ENCODE peak calls at places on chromosomes 11 and 22, in ten cellular contexts. One of them, this sample, is unnamed.

GRCh38 chr11:38538866-38539651 is 1941.0 kb upstream of the RAG2 start:
- DNase-seq in coronary artery: no peak
- DNase-seq in adrenal gland: no peak
- DNase-seq in A549: no peak
- DNase-seq in H7: no peak
- DNase-seq in HFF-Myc: no peak
- DNase-seq in CD4-positive, alpha-beta memory T cell: no peak
- DNase-seq in Caco-2: peak
- DNase-seq in kidney epithelial cell: no peak
- DNase-seq in kidney: no peak
- DNase-seq in this sample: no peak

GRCh38 chr11:70247710-70248072 is 22.8 kb upstream of the PPFIA1 start:
- DNase-seq in CD4-positive, alpha-beta memory T cell: no peak
- DNase-seq in A549: no peak
- DNase-seq in kidney epithelial cell: no peak
- DNase-seq in coronary artery: no peak
- DNase-seq in kidney: no peak
- DNase-seq in H7: no peak
- DNase-seq in adrenal gland: peak
- DNase-seq in Caco-2: no peak
- DNase-seq in HFF-Myc: no peak
- DNase-seq in this sample: no peak

GRCh38 chr22:47686594-47687363 is 924.3 kb downstream of the TBC1D22A start:
- DNase-seq in CD4-positive, alpha-beta memory T cell: no peak
- DNase-seq in adrenal gland: peak
- DNase-seq in A549: no peak
- DNase-seq in coronary artery: no peak
- DNase-seq in kidney epithelial cell: no peak
- DNase-seq in kidney: no peak
- DNase-seq in Caco-2: no peak
- DNase-seq in HFF-Myc: no peak
- DNase-seq in H7: no peak
- DNase-seq in this sample: no peak

GRCh38 chr11:2750101-2750509 is 50.3 kb upstream of the KCNQ1OT1 start:
- DNase-seq in H7: no peak
- DNase-seq in A549: no peak
- DNase-seq in adrenal gland: no peak
- DNase-seq in kidney: peak
- DNase-seq in Caco-2: no peak
- DNase-seq in CD4-positive, alpha-beta memory T cell: no peak
- DNase-seq in coronary artery: no peak
- DNase-seq in kidney epithelial cell: no peak
- DNase-seq in HFF-Myc: no peak
- DNase-seq in this sample: no peak

GRCh38 chr11:104370478-104370877 is 206.5 kb upstream of the PDGFD start:
- DNase-seq in coronary artery: no peak
- DNase-seq in kidney epithelial cell: no peak
- DNase-seq in adrenal gland: no peak
- DNase-seq in kidney: no peak
- DNase-seq in H7: no peak
- DNase-seq in CD4-positive, alpha-beta memory T cell: no peak
- DNase-seq in Caco-2: no peak
- DNase-seq in HFF-Myc: no peak
- DNase-seq in A549: no peak
- DNase-seq in this sample: no peak

GRCh38 chr11:129894281-129895125 is 875 bp downstream of the NFRKB start:
- DNase-seq in CD4-positive, alpha-beta memory T cell: peak
- DNase-seq in HFF-Myc: no peak
- DNase-seq in H7: no peak
- DNase-seq in coronary artery: no peak
- DNase-seq in adrenal gland: no peak
- DNase-seq in kidney epithelial cell: no peak
- DNase-seq in A549: no peak
- DNase-seq in Caco-2: no peak
- DNase-seq in kidney: no peak
- DNase-seq in this sample: no peak

GRCh38 chr11:64285885-64286800 is 495 bp downstream of the GPR137 start:
- DNase-seq in coronary artery: no peak
- DNase-seq in A549: peak
- DNase-seq in Caco-2: peak
- DNase-seq in CD4-positive, alpha-beta memory T cell: no peak
- DNase-seq in adrenal gland: peak
- DNase-seq in HFF-Myc: no peak
- DNase-seq in kidney epithelial cell: no peak
- DNase-seq in H7: peak
- DNase-seq in kidney: peak
- DNase-seq in this sample: peak

GRCh38 chr11:34564406-34564805 is 50.8 kb upstream of the ELF5 start:
- DNase-seq in kidney epithelial cell: peak
- DNase-seq in Caco-2: peak
- DNase-seq in adrenal gland: no peak
- DNase-seq in kidney: no peak
- DNase-seq in CD4-positive, alpha-beta memory T cell: no peak
- DNase-seq in A549: no peak
- DNase-seq in HFF-Myc: no peak
- DNase-seq in coronary artery: no peak
- DNase-seq in H7: no peak
- DNase-seq in this sample: no peak

GRCh38 chr22:36377022-36377631 is 10.6 kb downstream of the MYH9 start:
- DNase-seq in Caco-2: no peak
- DNase-seq in H7: no peak
- DNase-seq in HFF-Myc: no peak
- DNase-seq in A549: no peak
- DNase-seq in kidney epithelial cell: no peak
- DNase-seq in CD4-positive, alpha-beta memory T cell: peak
- DNase-seq in adrenal gland: no peak
- DNase-seq in kidney: no peak
- DNase-seq in coronary artery: no peak
- DNase-seq in this sample: no peak

GRCh38 chr22:36383110-36383581 is 4.6 kb downstream of the MYH9 start:
- DNase-seq in CD4-positive, alpha-beta memory T cell: peak
- DNase-seq in coronary artery: no peak
- DNase-seq in adrenal gland: no peak
- DNase-seq in HFF-Myc: peak
- DNase-seq in A549: no peak
- DNase-seq in kidney: no peak
- DNase-seq in Caco-2: no peak
- DNase-seq in kidney epithelial cell: peak
- DNase-seq in H7: no peak
- DNase-seq in this sample: no peak

GRCh38 chr22:36378080-36378788 is 9.5 kb downstream of the MYH9 start:
- DNase-seq in coronary artery: no peak
- DNase-seq in kidney epithelial cell: no peak
- DNase-seq in CD4-positive, alpha-beta memory T cell: no peak
- DNase-seq in H7: no peak
- DNase-seq in Caco-2: no peak
- DNase-seq in HFF-Myc: no peak
- DNase-seq in A549: no peak
- DNase-seq in kidney: no peak
- DNase-seq in adrenal gland: no peak
- DNase-seq in this sample: no peak

GRCh38 chr22:36381513-36382079 is 6.2 kb downstream of the MYH9 start:
- DNase-seq in adrenal gland: no peak
- DNase-seq in A549: no peak
- DNase-seq in kidney epithelial cell: no peak
- DNase-seq in H7: no peak
- DNase-seq in CD4-positive, alpha-beta memory T cell: no peak
- DNase-seq in kidney: no peak
- DNase-seq in coronary artery: no peak
- DNase-seq in Caco-2: no peak
- DNase-seq in HFF-Myc: no peak
- DNase-seq in this sample: no peak

DNA sequence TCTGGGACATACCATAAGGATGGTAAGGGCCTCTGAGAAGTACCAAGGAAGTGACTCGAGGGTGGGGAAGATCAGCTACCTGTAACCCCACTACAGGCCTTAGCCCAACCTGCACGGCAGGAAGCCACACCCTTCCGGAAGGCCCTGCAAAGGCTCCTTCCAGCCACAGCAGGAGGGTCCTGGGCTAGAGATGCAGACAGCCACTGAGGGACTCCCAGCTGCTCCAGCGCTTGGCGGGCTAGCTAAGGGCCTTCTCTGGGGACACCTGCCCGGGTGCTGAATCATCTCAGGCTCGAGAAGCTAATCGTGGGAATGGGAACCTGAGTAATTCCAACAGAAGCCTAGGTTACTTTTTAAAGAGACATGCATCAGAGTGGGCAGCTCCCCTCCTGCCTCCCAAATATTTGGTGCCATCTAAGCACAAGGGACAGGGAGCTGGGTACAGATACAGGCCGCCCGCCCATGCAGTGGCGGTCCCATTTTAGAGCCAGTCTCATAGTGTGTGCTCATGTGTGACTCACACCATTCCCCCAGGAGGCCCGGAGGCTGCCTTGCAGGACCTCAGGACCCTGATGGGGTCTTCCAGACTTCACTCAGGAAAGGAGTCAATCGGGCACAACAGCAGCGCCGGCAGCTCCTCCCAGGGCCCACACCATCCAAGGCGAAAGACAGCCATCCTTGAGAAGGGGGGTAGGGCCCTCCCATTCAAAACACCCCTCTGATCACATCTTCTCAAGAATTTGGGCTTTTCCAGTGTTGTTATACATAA is 8.0 kb downstream of the MYH9 start:
- DNase-seq in coronary artery: no peak
- DNase-seq in HFF-Myc: no peak
- DNase-seq in kidney: no peak
- DNase-seq in kidney epithelial cell: no peak
- DNase-seq in Caco-2: no peak
- DNase-seq in A549: no peak
- DNase-seq in CD4-positive, alpha-beta memory T cell: peak
- DNase-seq in H7: peak
- DNase-seq in adrenal gland: no peak
- DNase-seq in this sample: no peak
- H3K4me3 ChIP-seq in coronary artery: peak
- H3K4me3 ChIP-seq in HFF-Myc: no peak
- H3K4me3 ChIP-seq in kidney: no peak
- H3K4me3 ChIP-seq in kidney epithelial cell: no peak
- H3K4me3 ChIP-seq in Caco-2: no peak
- H3K4me3 ChIP-seq in A549: no peak
- H3K4me3 ChIP-seq in CD4-positive, alpha-beta memory T cell: peak
- H3K4me3 ChIP-seq in H7: no peak
- H3K4me3 ChIP-seq in adrenal gland: no peak
- H3K4me3 ChIP-seq in this sample: no peak

DNA sequence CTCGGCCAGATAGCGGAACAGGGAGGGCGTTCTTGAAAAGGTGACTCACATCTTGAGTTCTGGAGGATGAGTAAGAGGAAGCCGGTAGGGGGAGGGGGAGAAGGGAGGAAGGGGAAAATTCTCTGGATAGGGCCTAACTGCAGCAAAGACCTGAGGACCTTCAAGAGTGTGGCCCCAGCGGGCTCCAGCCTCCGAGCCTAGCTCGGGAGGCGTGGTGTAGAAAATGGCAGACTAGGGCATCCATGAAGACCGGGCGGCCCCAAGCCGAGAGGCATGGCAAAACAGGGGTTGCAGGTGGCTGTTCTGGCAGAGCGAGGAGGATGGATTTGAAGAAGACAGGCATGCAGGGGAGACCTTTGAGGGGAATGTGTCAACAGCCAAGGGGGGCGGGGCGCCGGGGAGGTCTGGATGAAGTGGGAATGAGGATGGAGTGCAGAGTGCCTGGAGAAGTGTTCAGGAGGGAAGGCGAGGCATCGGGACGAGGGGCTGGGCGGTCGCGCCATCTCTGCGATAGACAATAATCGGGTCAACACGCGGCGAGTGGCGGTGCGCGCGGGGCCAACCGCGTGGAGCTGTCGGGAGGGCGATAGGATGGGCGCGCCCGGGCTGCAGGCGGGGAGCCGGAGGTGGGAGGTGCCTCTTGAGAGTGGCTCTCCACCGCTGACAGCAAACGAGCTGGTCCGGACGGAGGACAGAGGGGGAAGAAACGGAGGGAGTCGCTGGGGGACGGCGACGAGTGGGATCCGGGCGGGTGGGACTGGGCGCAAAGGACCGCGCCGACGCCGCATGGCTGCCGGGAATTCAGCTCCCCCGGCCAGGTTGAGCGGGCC is 40.0 kb upstream of the CREB3L1 start:
- DNase-seq in kidney: peak
- DNase-seq in HFF-Myc: peak
- DNase-seq in Caco-2: peak
- DNase-seq in coronary artery: no peak
- DNase-seq in kidney epithelial cell: peak
- DNase-seq in H7: peak
- DNase-seq in A549: peak
- DNase-seq in adrenal gland: peak
- DNase-seq in CD4-positive, alpha-beta memory T cell: peak
- DNase-seq in this sample: peak
- H3K4me3 ChIP-seq in kidney: no peak
- H3K4me3 ChIP-seq in HFF-Myc: peak
- H3K4me3 ChIP-seq in Caco-2: peak
- H3K4me3 ChIP-seq in coronary artery: peak
- H3K4me3 ChIP-seq in kidney epithelial cell: peak
- H3K4me3 ChIP-seq in H7: peak
- H3K4me3 ChIP-seq in A549: peak
- H3K4me3 ChIP-seq in adrenal gland: peak
- H3K4me3 ChIP-seq in CD4-positive, alpha-beta memory T cell: peak
- H3K4me3 ChIP-seq in this sample: peak

GRCh38 chr22:23306926-23307325 is 126.6 kb downstream of the BCR start:
- DNase-seq in kidney: peak
- DNase-seq in adrenal gland: no peak
- DNase-seq in CD4-positive, alpha-beta memory T cell: no peak
- DNase-seq in H7: no peak
- DNase-seq in HFF-Myc: no peak
- DNase-seq in Caco-2: no peak
- DNase-seq in coronary artery: no peak
- DNase-seq in kidney epithelial cell: no peak
- DNase-seq in A549: no peak
- DNase-seq in this sample: no peak

GRCh38 chr22:23302171-23303002 is 122.1 kb downstream of the BCR start:
- DNase-seq in CD4-positive, alpha-beta memory T cell: no peak
- DNase-seq in kidney: peak
- DNase-seq in A549: no peak
- DNase-seq in HFF-Myc: no peak
- DNase-seq in kidney epithelial cell: no peak
- DNase-seq in adrenal gland: no peak
- DNase-seq in coronary artery: peak
- DNase-seq in H7: no peak
- DNase-seq in Caco-2: no peak
- DNase-seq in this sample: no peak

GRCh38 chr22:23305922-23306374 is 125.6 kb downstream of the BCR start:
- DNase-seq in A549: no peak
- DNase-seq in HFF-Myc: peak
- DNase-seq in kidney epithelial cell: no peak
- DNase-seq in H7: no peak
- DNase-seq in Caco-2: no peak
- DNase-seq in coronary artery: peak
- DNase-seq in CD4-positive, alpha-beta memory T cell: no peak
- DNase-seq in kidney: peak
- DNase-seq in adrenal gland: peak
- DNase-seq in this sample: no peak

GRCh38 chr22:23306438-23306921 is 126.2 kb downstream of the BCR start:
- DNase-seq in A549: no peak
- DNase-seq in kidney epithelial cell: no peak
- DNase-seq in coronary artery: peak
- DNase-seq in kidney: peak
- DNase-seq in H7: no peak
- DNase-seq in adrenal gland: peak
- DNase-seq in Caco-2: no peak
- DNase-seq in HFF-Myc: no peak
- DNase-seq in CD4-positive, alpha-beta memory T cell: no peak
- DNase-seq in this sample: no peak

GRCh38 chr22:23305321-23305910 is 125.1 kb downstream of the BCR start:
- DNase-seq in coronary artery: peak
- DNase-seq in HFF-Myc: no peak
- DNase-seq in kidney: peak
- DNase-seq in H7: no peak
- DNase-seq in kidney epithelial cell: no peak
- DNase-seq in CD4-positive, alpha-beta memory T cell: no peak
- DNase-seq in A549: no peak
- DNase-seq in Caco-2: no peak
- DNase-seq in adrenal gland: peak
- DNase-seq in this sample: no peak
- H3K4me3 ChIP-seq in coronary artery: peak
- H3K4me3 ChIP-seq in HFF-Myc: no peak
- H3K4me3 ChIP-seq in kidney: no peak
- H3K4me3 ChIP-seq in H7: no peak
- H3K4me3 ChIP-seq in kidney epithelial cell: no peak
- H3K4me3 ChIP-seq in CD4-positive, alpha-beta memory T cell: no peak
- H3K4me3 ChIP-seq in A549: no peak
- H3K4me3 ChIP-seq in Caco-2: no peak
- H3K4me3 ChIP-seq in adrenal gland: no peak
- H3K4me3 ChIP-seq in this sample: no peak

GRCh38 chr22:32203181-32204105 is 1.4 kb downstream of the RFPL2 start:
- DNase-seq in CD4-positive, alpha-beta memory T cell: no peak
- DNase-seq in kidney: no peak
- DNase-seq in adrenal gland: no peak
- DNase-seq in Caco-2: no peak
- DNase-seq in HFF-Myc: no peak
- DNase-seq in A549: peak
- DNase-seq in coronary artery: no peak
- DNase-seq in kidney epithelial cell: no peak
- DNase-seq in H7: peak
- DNase-seq in this sample: no peak

GRCh38 chr22:32205974-32206773 is 1.3 kb upstream of the RFPL2 start:
- DNase-seq in kidney epithelial cell: no peak
- DNase-seq in CD4-positive, alpha-beta memory T cell: no peak
- DNase-seq in Caco-2: no peak
- DNase-seq in kidney: no peak
- DNase-seq in coronary artery: no peak
- DNase-seq in A549: peak
- DNase-seq in H7: peak
- DNase-seq in adrenal gland: no peak
- DNase-seq in HFF-Myc: no peak
- DNase-seq in this sample: peak

GRCh38 chr22:32206774-32207758 is 2.2 kb upstream of the RFPL2 start:
- DNase-seq in HFF-Myc: no peak
- DNase-seq in adrenal gland: no peak
- DNase-seq in kidney epithelial cell: no peak
- DNase-seq in CD4-positive, alpha-beta memory T cell: peak
- DNase-seq in Caco-2: peak
- DNase-seq in coronary artery: no peak
- DNase-seq in kidney: no peak
- DNase-seq in A549: peak
- DNase-seq in H7: peak
- DNase-seq in this sample: peak

GRCh38 chr22:32204211-32204855 is 540 bp downstream of the RFPL2 start:
- DNase-seq in adrenal gland: no peak
- DNase-seq in CD4-positive, alpha-beta memory T cell: peak
- DNase-seq in Caco-2: peak
- DNase-seq in coronary artery: no peak
- DNase-seq in HFF-Myc: no peak
- DNase-seq in kidney epithelial cell: no peak
- DNase-seq in A549: peak
- DNase-seq in H7: peak
- DNase-seq in kidney: no peak
- DNase-seq in this sample: peak

GRCh38 chr22:32204856-32205722 is at the start of gene RFPL2:
- DNase-seq in A549: peak
- DNase-seq in Caco-2: peak
- DNase-seq in coronary artery: no peak
- DNase-seq in kidney: no peak
- DNase-seq in HFF-Myc: no peak
- DNase-seq in adrenal gland: no peak
- DNase-seq in H7: peak
- DNase-seq in CD4-positive, alpha-beta memory T cell: peak
- DNase-seq in kidney epithelial cell: no peak
- DNase-seq in this sample: peak
- H3K4me3 ChIP-seq in A549: peak
- H3K4me3 ChIP-seq in Caco-2: peak
- H3K4me3 ChIP-seq in coronary artery: peak
- H3K4me3 ChIP-seq in kidney: no peak
- H3K4me3 ChIP-seq in HFF-Myc: no peak
- H3K4me3 ChIP-seq in adrenal gland: no peak
- H3K4me3 ChIP-seq in H7: peak
- H3K4me3 ChIP-seq in CD4-positive, alpha-beta memory T cell: peak
- H3K4me3 ChIP-seq in kidney epithelial cell: peak
- H3K4me3 ChIP-seq in this sample: peak

This sample was measured in neural progenitor cell.